ENCODE peak calls at places on chromosomes 11 and 22, in nine cellular contexts. T is stimulated activated CD4-positive, alpha-beta T cell treated with anti-CD3 and anti-CD28 coated beads, Interleukin-12 subunit alpha, Interleukin-12 subunit beta, amount 100 ng/mL, for 4 hours; Y is kidney epithelial cell; J is stimulated activated CD8-positive, alpha-beta memory T cell treated with anti-CD3 and anti-CD28 coated beads, Interleukin-4, amount 100 ng/mL, for 24 hours; U is iPS DF 6.9; R is GM10248; I is WERI-Rb-1; A is IMR-90; E is C1 segment of cervical spinal cord. N is an unnamed sample.
A peak's percentile ranks its signal among the peaks of the same experiment; 100 is the strongest.

GRCh38 chr22:31790240-31790639 is 36.4 kb downstream of the DEPDC5 start:
- DNase-seq in U (no peak), R (peak; percentile 57), J (no peak), E (no peak), A (no peak), T (no peak), I (no peak), Y (no peak), N (no peak)

GRCh38 chr11:625636-626319 is 1.0 kb upstream of the CDHR5 start:
- DNase-seq in J (no peak), I (peak; percentile 10), E (no peak), A (no peak), T (no peak), U (no peak), R (no peak), Y (no peak), N (no peak)

GRCh38 chr11:83681045-83681781 is 395.0 kb upstream of the CCDC90B start:
- DNase-seq in T (no peak), I (no peak), J (no peak), U (no peak), R (no peak), A (no peak), Y (no peak), E (peak; percentile 28), N (no peak)

GRCh38 chr11:115784796-115785521 is 280.7 kb upstream of the CADM1 start:
- DNase-seq in T (no peak), U (no peak), Y (no peak), J (no peak), I (no peak), E (no peak), A (no peak), R (no peak), N (no peak)

GRCh38 chr22:21764038-21764804 is 28.6 kb upstream of the YPEL1 start:
- DNase-seq in U (no peak), E (no peak), Y (no peak), R (no peak), A (no peak), J (no peak), T (no peak), I (no peak), N (no peak)

GRCh38 chr11:118003021-118003423 is 16.8 kb downstream of the IL10RA start:
- DNase-seq in E (no peak), Y (no peak), I (no peak), A (no peak), T (no peak), U (no peak), R (no peak), J (no peak), N (no peak)

GRCh38 chr11:10095412-10096207 is 198.4 kb downstream of the SBF2 start:
- DNase-seq in Y (no peak), T (no peak), I (no peak), R (no peak), U (no peak), A (no peak), J (no peak), E (no peak), N (no peak)

GRCh38 chr22:19275513-19275912 is 16.0 kb downstream of the CLTCL1 start:
- DNase-seq in Y (no peak), T (no peak), A (no peak), R (no peak), E (no peak), I (no peak), J (no peak), U (no peak), N (no peak)

GRCh38 chr11:2780850-2781412 is 81.1 kb upstream of the KCNQ1OT1 start:
- DNase-seq in Y (no peak), J (no peak), U (no peak), T (no peak), R (no peak), I (no peak), A (no peak), E (no peak), N (no peak)

GRCh38 chr11:45669956-45670355 is 4.5 kb upstream of the CHST1 start:
- DNase-seq in I (no peak), J (no peak), T (no peak), R (no peak), U (no peak), E (no peak), A (no peak), Y (no peak), N (peak; percentile 66)

GRCh38 chr11:69828971-69829344 is 9.7 kb upstream of the FGF3 start:
- DNase-seq in I (no peak), U (no peak), A (no peak), Y (no peak), R (no peak), J (no peak), T (no peak), E (no peak), N (no peak)

GRCh38 chr11:119380816-119381185 is 689 bp downstream of the USP2 start:
- DNase-seq in R (no peak), U (no peak), E (no peak), A (no peak), Y (no peak), I (no peak), J (no peak), T (no peak), N (no peak)

GRCh38 chr11:57131080-57131790 is 50.5 kb upstream of the LRRC55 start:
- DNase-seq in J (no peak), I (peak; percentile 72), T (no peak), E (no peak), R (no peak), A (peak; percentile 13), Y (no peak), U (peak; percentile 63), N (no peak)

GRCh38 chr11:79173615-79174014 is 267.2 kb downstream of the TENM4 start:
- DNase-seq in Y (peak; percentile 56), R (no peak), A (peak; percentile 77), J (no peak), T (no peak), I (no peak), E (no peak), U (no peak), N (peak; percentile 58)

GRCh38 chr11:84452211-84452610 is 1166.0 kb upstream of the CCDC90B start:
- DNase-seq in R (no peak), T (no peak), J (no peak), Y (no peak), I (no peak), E (no peak), U (no peak), A (no peak), N (no peak)

N was measured in posterior cingulate gyrus.